ENCODE peak calls at places on chromosome 11, in four cellular contexts. I is DND-41; H is pancreas; D is CD4-positive, alpha-beta T cell. L is an unnamed sample.
A peak's percentile ranks its signal among the peaks of the same experiment; 100 is the strongest.

GRCh38 chr11:43774786-43775185 is 94.2 kb downstream of the HSD17B12 start:
- DNase-seq in D (no peak), I (no peak), H (no peak), L (no peak)

GRCh38 chr11:12769834-12770345 is 95.7 kb downstream of the TEAD1 start:
- DNase-seq in H (no peak), I (no peak), D (no peak), L (no peak)

GRCh38 chr11:77467993-77468392 is 5.9 kb downstream of the PAK1 start:
- DNase-seq in D (no peak), H (no peak), I (no peak), L (no peak)

GRCh38 chr11:15627560-15627959 is 512.8 kb downstream of the INSC start:
- DNase-seq in H (no peak), I (no peak), D (no peak), L (no peak)

GRCh38 chr11:117361432-117361831 is 33.8 kb downstream of the CEP164 start:
- DNase-seq in I (no peak), D (no peak), H (no peak), L (no peak)

GRCh38 chr11:88779551-88779950 is 286.2 kb downstream of the GRM5 start:
- DNase-seq in I (no peak), H (no peak), D (no peak), L (no peak)

GRCh38 chr11:86183694-86184093 is 60.9 kb upstream of the EED start:
- DNase-seq in I (no peak), H (no peak), D (no peak), L (no peak)

GRCh38 chr11:34275486-34275885 is 82.3 kb downstream of the ABTB2 start:
- DNase-seq in H (no peak), I (no peak), D (no peak), L (no peak)

GRCh38 chr11:16151138-16151537 is 205.2 kb downstream of the SOX6 start:
- DNase-seq in D (no peak), I (no peak), H (no peak), L (no peak)

GRCh38 chr11:110972640-110973039 is 260.4 kb upstream of the ARHGAP20 start:
- DNase-seq in D (no peak), I (no peak), H (no peak), L (no peak)

GRCh38 chr11:61685611-61685955 is 5.4 kb downstream of the DAGLA start:
- DNase-seq in I (no peak), D (no peak), H (peak; percentile 12), L (no peak)

GRCh38 chr11:122619757-122620156 is 35.8 kb upstream of the UBASH3B start:
- DNase-seq in I (no peak), D (no peak), H (no peak), L (no peak)

GRCh38 chr11:126799974-126800373 is 200.6 kb downstream of the KIRREL3 start:
- DNase-seq in I (no peak), D (no peak), H (no peak), L (no peak)

GRCh38 chr11:60970369-60970774 is 1.1 kb upstream of the CD6 start:
- DNase-seq in H (peak; percentile 66), I (peak; percentile 65), D (peak; percentile 81), L (no peak)

GRCh38 chr11:96863520-96863919 is 473.7 kb downstream of the JRKL start:
- DNase-seq in H (no peak), I (no peak), D (no peak), L (no peak)

GRCh38 chr11:83801799-83802198 is 515.6 kb upstream of the CCDC90B start:
- DNase-seq in I (no peak), H (no peak), D (no peak), L (no peak)

GRCh38 chr11:71252434-71252781 is at the start of gene SHANK2:
- DNase-seq in I (no peak), H (peak; percentile 57), D (no peak), L (no peak)

GRCh38 chr11:112658521-112658920 is 302.7 kb upstream of the NCAM1 start:
- DNase-seq in I (no peak), D (no peak), H (no peak), L (no peak)

GRCh38 chr11:68545347-68545746 is 84.8 kb downstream of the PPP6R3 start:
- DNase-seq in D (no peak), I (no peak), H (no peak), L (no peak)
- H3K27ac ChIP-seq in D (peak overlapping the region; percentile 5), I (no peak overlapping the region), H (no peak overlapping the region), L (no peak overlapping the region)

DNA sequence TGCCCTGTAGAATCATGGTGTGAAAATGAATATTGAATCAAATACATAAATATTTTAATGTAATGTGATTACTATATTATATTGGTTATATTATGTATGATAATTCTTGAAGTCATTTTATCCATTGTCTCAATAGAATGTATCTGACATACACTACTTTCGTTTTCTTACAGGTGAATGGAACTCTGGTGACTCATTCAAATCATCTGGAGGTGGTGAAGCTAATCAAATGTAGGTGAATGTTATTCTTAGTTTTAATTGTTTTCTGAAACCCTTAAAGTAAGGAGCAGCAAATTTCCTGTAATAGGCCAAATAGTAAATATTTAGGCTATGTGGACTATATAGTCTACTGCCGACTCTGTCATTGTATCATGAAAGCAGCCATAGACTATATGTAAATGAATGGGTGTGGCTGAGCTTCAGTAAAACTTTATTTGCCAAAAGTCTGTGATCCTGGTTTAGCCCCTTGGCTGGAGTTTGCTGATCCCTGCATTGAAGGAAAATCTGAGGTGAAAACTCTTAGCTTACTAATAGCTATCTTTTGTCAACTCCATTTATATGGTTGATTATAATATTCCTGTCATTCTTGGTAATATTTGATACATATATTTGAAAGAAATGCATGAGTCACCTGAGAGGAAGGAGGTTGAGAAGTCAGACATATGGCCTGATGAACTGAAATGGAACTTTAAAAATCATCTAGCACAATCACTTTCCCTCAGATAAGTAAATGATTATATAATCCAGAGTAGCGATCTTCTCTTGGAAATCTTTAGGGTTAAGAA is 87.2 kb upstream of the GRIK4 start:
- DNase-seq in I (no peak), H (no peak), D (no peak), L (no peak)
- H3K27ac ChIP-seq in I (no peak overlapping the region), H (no peak overlapping the region), D (no peak overlapping the region), L (no peak overlapping the region)

DNA sequence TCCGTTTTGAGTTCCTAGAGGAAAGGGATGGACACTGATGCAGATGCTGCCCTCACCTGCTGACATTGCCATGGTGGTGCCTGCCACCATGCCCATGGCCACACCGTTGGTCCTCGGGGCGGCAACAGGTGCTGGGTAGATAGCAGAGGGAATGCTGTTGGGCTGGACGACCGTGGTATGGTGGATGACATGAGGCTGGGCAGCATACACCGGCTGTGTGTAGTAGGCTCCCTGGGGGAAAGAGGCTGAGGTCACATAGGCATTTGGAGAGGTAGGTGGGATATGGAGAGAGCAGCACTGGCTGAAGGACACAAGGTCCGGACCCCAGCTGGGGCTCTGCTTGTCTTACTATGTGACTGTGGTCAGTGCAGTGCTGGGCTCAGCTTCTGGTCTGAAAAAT is 33.2 kb downstream of the RELT start:
- DNase-seq in D (no peak), H (no peak), I (no peak), L (no peak)
- H3K27ac ChIP-seq in D (no peak overlapping the region), H (no peak overlapping the region), I (no peak overlapping the region), L (peak overlapping the region; percentile 39)

DNA sequence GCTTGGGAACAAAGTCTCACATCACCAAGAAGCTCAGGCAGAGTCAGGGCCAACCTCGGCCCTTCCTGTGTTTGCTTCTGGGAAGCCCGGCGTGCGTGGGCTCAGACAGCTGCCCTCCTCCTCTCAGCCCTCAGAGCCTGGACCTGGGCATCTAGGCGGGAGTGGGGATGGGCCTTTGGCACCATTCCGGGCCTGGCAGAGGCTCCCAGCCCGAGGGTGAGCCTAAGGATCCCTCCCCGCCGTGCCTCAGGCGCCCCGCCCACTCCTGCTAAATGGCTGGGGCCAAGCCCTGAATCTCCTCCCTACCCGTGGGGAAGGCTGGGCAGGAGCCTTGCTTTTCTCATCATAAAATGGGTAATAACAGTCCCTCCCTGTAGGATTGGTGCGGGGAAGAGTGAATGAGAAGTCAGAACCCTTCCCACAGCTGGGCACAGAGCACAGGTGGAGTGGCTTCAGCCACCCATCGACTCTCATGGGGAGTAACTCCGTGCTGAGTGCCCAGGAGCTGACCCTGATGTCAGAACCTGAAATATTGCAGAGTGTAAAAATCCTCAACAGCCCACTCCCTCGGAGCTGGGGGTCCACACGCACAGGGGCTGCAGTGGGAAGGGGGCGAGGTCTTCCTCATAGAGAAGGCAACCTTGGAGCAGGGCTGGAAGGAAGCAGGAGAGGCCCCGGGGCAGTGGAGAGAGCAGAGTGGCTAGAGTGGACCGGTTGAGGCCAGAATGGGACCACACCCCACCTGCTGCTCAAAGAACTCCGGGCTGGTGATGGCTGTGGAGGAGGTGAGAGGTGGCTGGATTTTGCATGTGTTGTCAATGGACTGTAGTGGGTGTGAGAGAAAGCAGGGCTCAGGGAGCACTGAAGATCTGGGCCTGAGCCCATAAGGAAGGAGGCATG is 18.8 kb upstream of the CDKN1C start:
- DNase-seq in I (no peak), H (no peak), D (no peak), L (no peak)
- H3K27ac ChIP-seq in I (no peak overlapping the region), H (no peak overlapping the region), D (no peak overlapping the region), L (no peak overlapping the region)